ENCODE peak calls at places on chromosome 11, in six cellular contexts. Y is stomach; V is CD8-positive, alpha-beta T cell; A is RWPE1; G is right lobe of liver; M is thoracic aorta. W is an unnamed sample.

GRCh38 chr11:9884601-9885000 is 220.7 kb downstream of the SWAP70 start:
- DNase-seq in G (no peak), V (no peak), A (no peak), M (no peak), Y (no peak), W (no peak)

GRCh38 chr11:27473017-27473406 is 422 bp upstream of the LGR4 start:
- DNase-seq in A (no peak), V (no peak), G (no peak), Y (no peak), M (no peak), W (no peak)

GRCh38 chr11:111777094-111778046 is 11.2 kb upstream of the PPP2R1B start:
- DNase-seq in Y (no peak), A (peak), G (peak), V (no peak), M (no peak), W (no peak)

GRCh38 chr11:57368106-57368826 is 12.7 kb downstream of the PRG3 start:
- DNase-seq in A (peak), V (no peak), M (no peak), G (no peak), Y (no peak), W (no peak)

GRCh38 chr11:22733433-22733832 is 67.0 kb downstream of the GAS2 start:
- DNase-seq in Y (no peak), V (no peak), G (no peak), A (no peak), M (no peak), W (no peak)

GRCh38 chr11:99020324-99021225 is at the start of gene CNTN5:
- DNase-seq in G (no peak), Y (no peak), A (peak), V (no peak), M (no peak), W (no peak)

GRCh38 chr11:69708731-69709401 is 5.0 kb upstream of the FGF19 start:
- DNase-seq in A (no peak), M (no peak), G (no peak), V (no peak), Y (no peak), W (no peak)

GRCh38 chr11:88313441-88313840 is 24.1 kb downstream of the CTSC start:
- DNase-seq in A (no peak), Y (no peak), V (no peak), M (no peak), G (no peak), W (no peak)

GRCh38 chr11:112396092-112396491 is 135.4 kb upstream of the PLET1 start:
- DNase-seq in Y (no peak), V (no peak), A (no peak), G (no peak), M (no peak), W (no peak)

GRCh38 chr11:14803846-14804245 is 88.2 kb downstream of the CYP2R1 start:
- DNase-seq in G (no peak), M (no peak), A (no peak), Y (no peak), V (no peak), W (no peak)

GRCh38 chr11:88424881-88425280 is 87.3 kb upstream of the CTSC start:
- DNase-seq in M (no peak), A (no peak), G (no peak), V (no peak), Y (no peak), W (no peak)

GRCh38 chr11:69662806-69663205 is 12.3 kb downstream of the LTO1 start:
- DNase-seq in V (no peak), Y (no peak), G (peak), A (no peak), M (no peak), W (no peak)

DNA sequence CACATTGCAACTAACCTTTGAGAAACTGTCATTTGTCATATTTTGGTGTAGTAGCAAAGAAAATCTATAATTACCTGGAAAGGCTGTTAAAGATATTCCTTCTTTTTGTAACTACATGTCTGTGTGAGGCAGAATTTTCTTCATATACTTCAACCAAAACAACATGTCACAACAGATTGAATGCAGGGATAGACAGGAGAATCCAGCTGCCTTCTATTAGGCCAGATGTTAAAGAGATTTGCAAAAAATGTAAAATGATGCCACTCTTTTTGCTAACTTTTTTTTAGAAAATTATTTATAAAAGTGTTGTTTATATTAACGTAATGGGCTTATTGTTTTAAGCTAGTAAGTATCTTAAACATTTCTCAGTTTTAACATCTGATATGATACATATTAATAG is 12.7 kb downstream of the DGKZ start:
- DNase-seq in M (no peak), A (no peak), Y (no peak), V (no peak), G (no peak), W (no peak)
- H3K27ac ChIP-seq in M (no peak), A (peak), Y (no peak), V (no peak), G (no peak), W (no peak)

GRCh38 chr11:87020764-87021365 is 16.9 kb upstream of the TMEM135 start:
- DNase-seq in V (no peak), G (no peak), A (no peak), Y (no peak), M (no peak), W (no peak)

GRCh38 chr11:87020336-87020735 is 17.4 kb upstream of the TMEM135 start:
- DNase-seq in M (no peak), Y (no peak), G (no peak), A (no peak), V (no peak), W (no peak)

GRCh38 chr11:87022738-87023137 is 15.0 kb upstream of the TMEM135 start:
- DNase-seq in A (no peak), V (no peak), M (no peak), G (no peak), Y (no peak), W (no peak)

GRCh38 chr11:87019582-87020271 is 18.0 kb upstream of the TMEM135 start:
- DNase-seq in M (no peak), Y (no peak), V (no peak), G (no peak), A (no peak), W (peak)

DNA sequence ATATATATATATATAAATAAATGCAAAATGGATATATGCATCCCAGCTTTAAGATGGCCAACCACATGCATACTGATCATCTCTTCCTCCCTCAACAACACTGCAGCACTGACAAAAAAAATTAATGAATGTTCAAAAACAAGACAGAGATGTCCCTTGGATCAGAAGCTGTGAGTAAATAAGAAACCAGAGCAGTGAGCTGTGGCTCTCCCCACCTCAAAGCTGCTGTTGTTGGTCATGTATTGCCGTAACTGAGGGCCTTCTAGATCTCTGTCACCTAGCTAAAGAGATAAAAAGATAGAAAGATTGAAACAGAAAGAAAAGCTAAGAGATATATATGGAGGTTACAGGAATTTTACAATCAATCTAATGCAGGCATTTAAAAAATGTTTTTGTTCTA is 15.5 kb upstream of the TMEM135 start:
- DNase-seq in M (no peak), G (no peak), V (no peak), A (no peak), Y (no peak), W (no peak)
- H3K27ac ChIP-seq in M (no peak), G (no peak), V (no peak), A (no peak), Y (no peak), W (no peak)

GRCh38 chr11:93770160-93770559 is 13.9 kb upstream of the MED17 start:
- DNase-seq in V (no peak), Y (no peak), A (no peak), M (no peak), G (no peak), W (no peak)

GRCh38 chr11:93773601-93774200 is 10.4 kb upstream of the MED17 start:
- DNase-seq in Y (no peak), M (no peak), V (no peak), A (no peak), G (no peak), W (no peak)

GRCh38 chr11:93772123-93772522 is 12.0 kb upstream of the MED17 start:
- DNase-seq in G (no peak), A (no peak), V (no peak), M (no peak), Y (no peak), W (no peak)

GRCh38 chr11:93775289-93775688 is 8.8 kb upstream of the MED17 start:
- DNase-seq in V (no peak), A (no peak), G (no peak), Y (no peak), M (no peak), W (no peak)

GRCh38 chr11:93773045-93773477 is 11.0 kb upstream of the MED17 start:
- DNase-seq in G (no peak), V (no peak), Y (no peak), M (no peak), A (no peak), W (no peak)
- H3K27ac ChIP-seq in G (no peak), V (no peak), Y (no peak), M (no peak), A (no peak), W (no peak)

GRCh38 chr11:40291304-40292100 is 1168.0 kb downstream of the LRRC4C start:
- DNase-seq in Y (no peak), M (no peak), A (no peak), G (no peak), V (no peak), W (no peak)

GRCh38 chr11:40294343-40294723 is 1165.1 kb downstream of the LRRC4C start:
- DNase-seq in Y (no peak), A (no peak), V (no peak), G (no peak), M (no peak), W (no peak)

GRCh38 chr11:40295466-40295865 is 1164.0 kb downstream of the LRRC4C start:
- DNase-seq in G (no peak), M (no peak), V (no peak), Y (no peak), A (no peak), W (no peak)

GRCh38 chr11:40293655-40294342 is 1165.7 kb downstream of the LRRC4C start:
- DNase-seq in A (peak), Y (peak), V (no peak), M (no peak), G (peak), W (peak)

DNA sequence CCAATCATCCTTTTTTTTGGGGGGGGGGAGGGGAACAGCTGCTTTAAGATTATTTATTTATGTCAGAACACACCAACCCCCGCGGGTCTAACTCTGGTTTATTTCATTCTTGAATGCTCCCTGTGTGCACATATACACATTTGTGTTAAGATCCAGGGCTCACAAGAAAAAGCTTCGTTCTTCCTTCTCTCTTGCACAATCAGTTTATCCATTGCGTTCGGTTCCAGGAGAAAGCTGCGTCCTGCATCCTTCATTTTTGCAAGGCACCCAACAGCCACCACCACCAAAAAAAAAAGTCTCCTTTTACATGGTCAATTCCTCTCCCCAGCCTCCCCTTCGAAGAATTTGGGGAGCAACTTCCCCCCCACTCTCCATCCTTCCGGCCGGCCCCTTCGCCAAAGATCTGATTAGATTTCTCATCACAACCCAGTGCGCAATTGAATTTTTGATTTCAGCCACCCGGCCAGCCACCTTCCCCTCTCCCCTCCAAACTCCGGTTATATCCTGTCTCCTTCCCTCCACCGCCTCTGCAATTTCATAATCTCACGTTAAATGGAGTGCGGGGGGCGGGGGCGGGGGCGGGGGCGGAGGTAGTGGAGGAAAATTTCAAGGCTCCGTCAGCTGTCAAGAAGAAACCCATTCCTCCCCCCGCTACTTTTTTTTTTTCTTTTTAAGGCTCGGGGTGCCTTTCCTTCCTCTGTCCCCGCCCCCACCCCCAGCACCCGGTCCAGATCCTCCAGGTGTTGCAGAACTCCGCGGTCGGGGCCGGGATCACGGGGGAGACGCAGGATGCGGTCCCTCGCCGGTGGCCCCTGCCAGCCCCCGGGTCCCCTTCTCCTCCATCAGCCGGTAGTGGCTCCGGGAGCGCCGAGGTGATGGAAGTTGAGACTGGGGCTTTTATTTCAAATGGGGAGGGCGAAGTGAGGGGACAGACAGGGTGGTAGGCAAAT is 1166.5 kb downstream of the LRRC4C start:
- DNase-seq in Y (no peak), V (no peak), A (peak), G (no peak), M (no peak), W (no peak)
- H3K27ac ChIP-seq in Y (peak), V (no peak), A (no peak), G (no peak), M (no peak), W (no peak)

GRCh38 chr11:113547739-113548138 is 72.5 kb upstream of the DRD2 start:
- DNase-seq in A (no peak), M (no peak), V (no peak), Y (no peak), G (no peak), W (no peak)
- H3K27ac ChIP-seq in A (no peak), M (no peak), V (no peak), Y (no peak), G (no peak), W (peak)

GRCh38 chr11:77126861-77127673 is 979 bp upstream of the MYO7A start:
- DNase-seq in A (peak), V (peak), M (no peak), Y (peak), G (peak), W (no peak)
- H3K27ac ChIP-seq in A (no peak), V (no peak), M (no peak), Y (no peak), G (peak), W (no peak)

GRCh38 chr11:96013459-96014213 is 89.7 kb upstream of the MTMR2 start:
- DNase-seq in V (no peak), Y (no peak), G (no peak), M (no peak), A (no peak), W (no peak)

GRCh38 chr11:96015911-96016565 is 92.1 kb upstream of the MTMR2 start:
- DNase-seq in A (no peak), G (no peak), M (no peak), Y (no peak), V (no peak), W (no peak)

GRCh38 chr11:96012086-96012824 is 88.3 kb upstream of the MTMR2 start:
- DNase-seq in A (peak), M (no peak), G (no peak), Y (no peak), V (peak), W (peak)

GRCh38 chr11:96016978-96017502 is 93.1 kb upstream of the MTMR2 start:
- DNase-seq in Y (no peak), A (no peak), G (no peak), V (no peak), M (no peak), W (no peak)

DNA sequence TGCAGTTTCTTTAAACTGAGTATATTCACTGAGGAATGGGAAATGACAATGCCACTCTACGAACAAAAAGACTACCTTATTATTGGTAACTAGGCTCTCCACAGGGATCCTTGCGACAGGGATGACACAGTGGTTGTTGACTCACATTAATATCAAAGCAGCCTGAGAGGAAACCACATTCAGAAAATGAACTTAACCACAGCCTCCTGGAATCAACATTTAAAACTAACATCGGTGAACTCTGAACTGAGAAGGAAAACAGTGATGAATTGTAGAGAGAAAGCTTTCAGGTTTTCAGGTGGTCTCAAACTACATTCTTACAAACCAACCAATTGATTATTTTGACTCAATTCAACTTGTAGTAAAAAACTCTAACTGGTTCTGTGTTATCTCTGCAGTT is 90.3 kb upstream of the MTMR2 start:
- DNase-seq in G (no peak), V (no peak), A (peak), M (no peak), Y (no peak), W (peak)
- H3K27ac ChIP-seq in G (no peak), V (peak), A (no peak), M (no peak), Y (no peak), W (no peak)

GRCh38 chr11:68337399-68337835 is 25.0 kb downstream of the LRP5 start:
- DNase-seq in Y (no peak), M (no peak), A (no peak), V (no peak), G (no peak), W (no peak)
- H3K27ac ChIP-seq in Y (no peak), M (no peak), A (peak), V (no peak), G (no peak), W (no peak)

W was measured in SJSA1.